ENCODE peak calls at places on chromosomes 13 and 19, in nine cellular contexts. R is NCI-H2227 treated with DMSO at 0.1 percent for 48 hours; W is fibroblast of the aortic adventitia; E is activated CD4-positive, CD25-positive, alpha-beta regulatory T cell treated with anti-CD3 and anti-CD28 coated beads, Interleukin-2, amount 50 U/mL, for 72 hours; G is HS-5; S is activated naive CD8-positive, alpha-beta T cell treated with anti-CD3 and anti-CD28 coated beads, Interleukin-2, amount 50 U/mL, for 24 hours; Z is EL; H is nephron progenitor cell; D is fibroblast of villous mesenchyme. Y is an unnamed sample.

GRCh38 chr13:101552797-101553196 is 100.3 kb downstream of the ITGBL1 start:
- DNase-seq in H (no peak), E (no peak), R (no peak), Z (peak), G (no peak), S (no peak), D (peak), W (peak), Y (no peak)

GRCh38 chr13:109281823-109282239 is 504.6 kb downstream of the IRS2 start:
- DNase-seq in S (no peak), D (no peak), W (no peak), G (no peak), R (no peak), Z (no peak), E (no peak), H (no peak), Y (no peak)

GRCh38 chr19:5155586-5156210 is 184.9 kb downstream of the PTPRS start:
- DNase-seq in W (no peak), D (no peak), H (no peak), G (no peak), Z (no peak), E (no peak), S (no peak), R (no peak), Y (no peak)

GRCh38 chr13:74794147-74794546 is 659.9 kb upstream of the KLF12 start:
- DNase-seq in R (no peak), W (no peak), D (no peak), S (no peak), Z (no peak), H (no peak), E (no peak), G (no peak), Y (no peak)

GRCh38 chr13:41601718-41602445 is 144.5 kb downstream of the RGCC start:
- DNase-seq in Z (no peak), W (peak), H (no peak), S (no peak), R (no peak), E (no peak), D (no peak), G (no peak), Y (no peak)

GRCh38 chr19:16876904-16877361 is 11.9 kb upstream of the F2RL3 start:
- DNase-seq in E (no peak), G (no peak), R (no peak), D (no peak), H (no peak), S (no peak), W (no peak), Z (peak), Y (no peak)

GRCh38 chr13:77300176-77301141 is 26.4 kb downstream of the MYCBP2 start:
- DNase-seq in E (no peak), Z (peak), G (peak), R (no peak), W (peak), S (no peak), H (no peak), D (peak), Y (no peak)

GRCh38 chr13:95033890-95034289 is 267.4 kb downstream of the ABCC4 start:
- DNase-seq in Z (no peak), W (no peak), E (no peak), R (no peak), H (no peak), G (no peak), D (no peak), S (no peak), Y (no peak)

GRCh38 chr19:1151917-1152601 is 22.0 kb downstream of the SBNO2 start:
- DNase-seq in R (no peak), D (no peak), G (no peak), H (no peak), W (peak), Z (no peak), E (no peak), S (no peak), Y (no peak)

Y was measured in SK-N-DZ.